ENCODE peak calls at places on chromosomes 2 and 18, in four cellular contexts. J, F, L and T are unnamed samples.

GRCh38 chr18:47036298-47036874 is 965 bp upstream of the ELOA2 start:
- DNase-seq in J (peak; percentile 29), F (no peak), L (no peak), T (no peak)

GRCh38 chr2:62412347-62412742 is 93.7 kb downstream of the TMEM17 start:
- DNase-seq in J (no peak), F (no peak), L (no peak), T (no peak)

GRCh38 chr2:240557101-240557751 is 562 bp downstream of the ANKMY1 start:
- DNase-seq in J (no peak), F (no peak), L (no peak), T (peak; percentile 68)

GRCh38 chr2:241947401-241947800 is 77.9 kb downstream of the RTP5 start:
- DNase-seq in J (no peak), F (no peak), L (no peak), T (peak; percentile 62)

GRCh38 chr2:208033701-208034502 is 8.6 kb upstream of the PLEKHM3 start:
- DNase-seq in J (peak; percentile 65), F (no peak), L (no peak), T (no peak)

GRCh38 chr2:10157293-10157692 is 34.8 kb downstream of the RRM2 start:
- DNase-seq in J (peak; percentile 41), F (no peak), L (no peak), T (no peak)

GRCh38 chr2:69582582-69583176 is 60.9 kb downstream of the AAK1 start:
- DNase-seq in J (no peak), F (no peak), L (no peak), T (no peak)

GRCh38 chr18:79792096-79792987 is 5.4 kb upstream of the KCNG2 start:
- DNase-seq in J (no peak), F (no peak), L (no peak), T (no peak)

GRCh38 chr2:133209325-133209724 is 358.9 kb downstream of the NCKAP5 start:
- DNase-seq in J (no peak), F (no peak), L (no peak), T (no peak)

GRCh38 chr2:5042666-5043440 is 649.3 kb upstream of the SOX11 start:
- DNase-seq in J (no peak), F (no peak), L (no peak), T (no peak)

GRCh38 chr2:184765048-184765881 is 166.9 kb downstream of the ZNF804A start:
- DNase-seq in J (no peak), F (no peak), L (no peak), T (no peak)

GRCh38 chr2:171390941-171391516 is 42.8 kb downstream of the METTL8 start:
- DNase-seq in J (peak; percentile 31), F (no peak), L (no peak), T (no peak)

GRCh38 chr2:147937744-147938349 is 82.7 kb downstream of the ORC4 start:
- DNase-seq in J (peak; percentile 37), F (no peak), L (no peak), T (no peak)

GRCh38 chr18:3184275-3184963 is 35.3 kb downstream of the MYOM1 start:
- DNase-seq in J (no peak), F (no peak), L (no peak), T (no peak)

GRCh38 chr2:237429761-237430160 is 15.8 kb upstream of the COL6A3 start:
- DNase-seq in J (no peak), F (no peak), L (no peak), T (no peak)

GRCh38 chr18:46278481-46279465 is 174.6 kb downstream of the HAUS1 start:
- DNase-seq in J (no peak), F (no peak), L (no peak), T (no peak)

GRCh38 chr2:7592618-7593140 is 675.5 kb downstream of the RNF144A start:
- DNase-seq in J (no peak), F (no peak), L (no peak), T (no peak)

GRCh38 chr2:7594211-7594610 is 677.0 kb downstream of the RNF144A start:
- DNase-seq in J (no peak), F (no peak), L (no peak), T (no peak)

GRCh38 chr2:7595181-7595580 is 678.0 kb downstream of the RNF144A start:
- DNase-seq in J (no peak), F (no peak), L (no peak), T (no peak)

GRCh38 chr2:7588295-7588694 is 671.1 kb downstream of the RNF144A start:
- DNase-seq in J (no peak), F (no peak), L (no peak), T (no peak)

DNA sequence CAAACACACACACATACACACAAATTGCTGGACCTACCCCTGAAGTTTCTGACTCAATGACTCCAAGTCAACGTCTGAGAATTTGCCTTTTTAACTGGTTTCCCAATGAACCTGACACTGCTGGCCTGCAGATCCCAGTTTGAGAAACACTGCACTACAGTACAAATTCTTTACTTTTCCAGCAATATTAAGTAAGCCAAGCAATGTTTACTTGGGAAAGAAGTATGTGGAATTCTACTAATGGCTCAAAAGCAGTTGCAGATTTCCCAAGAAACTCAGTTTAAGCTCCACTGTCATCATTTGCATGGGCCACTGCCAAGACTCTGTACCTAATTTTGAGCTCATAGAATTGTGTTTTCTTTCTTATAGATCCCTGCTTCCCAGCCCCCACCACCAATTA is 676.1 kb downstream of the RNF144A start:
- DNase-seq in J (no peak), F (no peak), L (no peak), T (no peak)
- TF ChIP-seq EP300 in J (no peak), F (no peak), L (no peak), T (no peak)

GRCh38 chr2:86301711-86302202 is 35.7 kb downstream of the REEP1 start:
- DNase-seq in J (no peak), F (no peak), L (no peak), T (peak; percentile 55)

GRCh38 chr2:86304416-86304815 is 33.0 kb downstream of the REEP1 start:
- DNase-seq in J (no peak), F (no peak), L (no peak), T (peak; percentile 32)

GRCh38 chr2:86301010-86301409 is 36.4 kb downstream of the REEP1 start:
- DNase-seq in J (no peak), F (no peak), L (no peak), T (peak; percentile 8)

GRCh38 chr2:86300496-86300895 is 36.9 kb downstream of the REEP1 start:
- DNase-seq in J (no peak), F (no peak), L (no peak), T (peak; percentile 13)

GRCh38 chr2:86302320-86302719 is 35.1 kb downstream of the REEP1 start:
- DNase-seq in J (no peak), F (no peak), L (no peak), T (no peak)
- H3K4me3 ChIP-seq in J (no peak overlapping the region), F (no peak overlapping the region), L (no peak overlapping the region), T (no peak overlapping the region)

GRCh38 chr18:50287441-50288347 is at the start of gene CXXC1:
- DNase-seq in J (peak; percentile 99), F (peak; percentile 95), L (peak; percentile 98), T (peak; percentile 98)
- TF ChIP-seq EP300 in J (no peak), F (peak; percentile 73), L (no peak), T (peak; percentile 31)

GRCh38 chr2:204434660-204435462 is 110.4 kb upstream of the PARD3B start:
- DNase-seq in J (no peak), F (no peak), L (no peak), T (no peak)
- H3K4me3 ChIP-seq in J (no peak overlapping the region), F (no peak overlapping the region), L (no peak overlapping the region), T (no peak overlapping the region)

GRCh38 chr2:166380615-166381014 is 4.9 kb upstream of the SCN9A start:
- DNase-seq in J (no peak), F (no peak), L (no peak), T (no peak)
- TF ChIP-seq EP300 in J (no peak), F (no peak), L (no peak), T (no peak)